ENCODE peak calls at places on chromosomes 12 and 14, in seven cellular contexts. P is CD8-positive, alpha-beta memory T cell; A is adrenal gland; L is neural crest cell; O is H54; J is amygdala; E is endothelial cell. N is an unnamed sample.

GRCh38 chr14:106277503-106277902 is 751.1 kb downstream of the TMEM121 start:
- DNase-seq in P (peak), A (no peak), L (no peak), O (peak), J (no peak), E (no peak), N (no peak)

GRCh38 chr12:14618990-14619389 is 51.3 kb upstream of the PLBD1 start:
- DNase-seq in P (peak), A (no peak), L (no peak), O (no peak), J (no peak), E (no peak), N (peak)

GRCh38 chr14:73263606-73264005 is 26.3 kb downstream of the PAPLN start:
- DNase-seq in P (no peak), A (no peak), L (no peak), O (no peak), J (no peak), E (no peak), N (no peak)

GRCh38 chr14:74246561-74246960 is 7.3 kb downstream of the VSX2 start:
- DNase-seq in P (no peak), A (no peak), L (no peak), O (no peak), J (no peak), E (no peak), N (no peak)

GRCh38 chr14:89667983-89668382 is 250.9 kb upstream of the FOXN3 start:
- DNase-seq in P (no peak), A (no peak), L (no peak), O (no peak), J (no peak), E (no peak), N (no peak)

GRCh38 chr12:47071241-47071852 is 8.1 kb upstream of the PCED1B start:
- DNase-seq in P (no peak), A (no peak), L (no peak), O (no peak), J (no peak), E (no peak), N (peak)

GRCh38 chr12:109264095-109264942 is 44.8 kb downstream of the FOXN4 start:
- DNase-seq in P (no peak), A (peak), L (peak), O (peak), J (peak), E (peak), N (peak)

GRCh38 chr14:24607081-24607480 is 2.4 kb downstream of the GZMH start:
- DNase-seq in P (no peak), A (no peak), L (no peak), O (no peak), J (no peak), E (no peak), N (no peak)

GRCh38 chr12:109178532-109178931 is 62.1 kb downstream of the ACACB start:
- DNase-seq in P (no peak), A (peak), L (no peak), O (no peak), J (no peak), E (no peak), N (no peak)

GRCh38 chr12:110537605-110538409 is 35.7 kb downstream of the RAD9B start:
- DNase-seq in P (no peak), A (peak), L (no peak), O (no peak), J (no peak), E (no peak), N (peak)

GRCh38 chr12:51429705-51430104 is 5.1 kb downstream of the SLC4A8 start:
- DNase-seq in P (no peak), A (no peak), L (no peak), O (no peak), J (no peak), E (no peak), N (no peak)

GRCh38 chr14:94548999-94549985 is 11.9 kb upstream of the SERPINA4 start:
- DNase-seq in P (no peak), A (peak), L (peak), O (peak), J (peak), E (peak), N (peak)

GRCh38 chr12:81375969-81376368 is 298.1 kb downstream of the ACSS3 start:
- DNase-seq in P (no peak), A (no peak), L (no peak), O (no peak), J (no peak), E (no peak), N (no peak)

GRCh38 chr12:80230068-80230467 is 130.7 kb downstream of the OTOGL start:
- DNase-seq in P (no peak), A (no peak), L (peak), O (no peak), J (no peak), E (peak), N (peak)

GRCh38 chr12:53938276-53939140 is at the start of gene HOXC13:
- DNase-seq in P (peak), A (peak), L (no peak), O (peak), J (no peak), E (peak), N (peak)

GRCh38 chr14:101836131-101836530 is 74.6 kb downstream of the PPP2R5C start:
- DNase-seq in P (no peak), A (peak), L (no peak), O (no peak), J (no peak), E (no peak), N (no peak)

GRCh38 chr12:46267618-46268348 is 1.1 kb downstream of the SLC38A1 start:
- DNase-seq in P (no peak), A (no peak), L (no peak), O (no peak), J (no peak), E (peak), N (peak)

GRCh38 chr14:57066887-57067513 is 201.7 kb downstream of the EXOC5 start:
- DNase-seq in P (no peak), A (peak), L (peak), O (no peak), J (no peak), E (peak), N (peak)

GRCh38 chr12:11716794-11717532 is 67.5 kb downstream of the ETV6 start:
- DNase-seq in P (no peak), A (peak), L (no peak), O (no peak), J (no peak), E (no peak), N (no peak)

GRCh38 chr14:91163316-91163715 is 49.4 kb downstream of the DGLUCY start:
- DNase-seq in P (no peak), A (no peak), L (no peak), O (no peak), J (no peak), E (no peak), N (no peak)

GRCh38 chr14:21056520-21057163 is 980 bp upstream of the RNASE8 start:
- DNase-seq in P (no peak), A (no peak), L (no peak), O (no peak), J (no peak), E (no peak), N (no peak)

GRCh38 chr14:35242599-35243311 is 49.4 kb upstream of the PSMA6 start:
- DNase-seq in P (no peak), A (no peak), L (no peak), O (no peak), J (no peak), E (no peak), N (no peak)

GRCh38 chr14:20262642-20263128 is 23.6 kb downstream of the OR11H4 start:
- DNase-seq in P (no peak), A (no peak), L (no peak), O (no peak), J (no peak), E (no peak), N (no peak)

GRCh38 chr12:116613256-116613655 is 54.1 kb downstream of the MAP1LC3B2 start:
- DNase-seq in P (no peak), A (no peak), L (no peak), O (no peak), J (no peak), E (no peak), N (peak)

GRCh38 chr14:87898301-87898700 is 94.7 kb downstream of the GALC start:
- DNase-seq in P (no peak), A (no peak), L (no peak), O (no peak), J (no peak), E (no peak), N (no peak)

GRCh38 chr12:60042835-60043234 is 447.0 kb downstream of the SLC16A7 start:
- DNase-seq in P (no peak), A (no peak), L (no peak), O (no peak), J (no peak), E (no peak), N (no peak)